ENCODE peak calls at places on chromosome 1, in five cellular contexts. B is H1, X is K562, H is GM12878, J is HepG2. S is an unnamed sample.

GRCh38 chr1:226640737-226641136 is 92.2 kb downstream of the STUM start:
- DNase-seq in B (no peak), X (no peak), H (no peak), J (no peak), S (no peak)

GRCh38 chr1:118960026-118960561 is 28.0 kb downstream of the TBX15 start:
- DNase-seq in B (no peak), X (no peak), H (peak), J (no peak), S (no peak)

GRCh38 chr1:235710665-235711064 is 61.1 kb upstream of the GNG4 start:
- DNase-seq in B (no peak), X (no peak), H (no peak), J (no peak), S (no peak)

GRCh38 chr1:52668711-52669110 is 29.4 kb downstream of the COA7 start:
- DNase-seq in B (no peak), X (no peak), H (no peak), J (no peak), S (no peak)

GRCh38 chr1:206986885-206987284 is 16.6 kb upstream of the FCAMR start:
- DNase-seq in B (no peak), X (no peak), H (no peak), J (no peak), S (no peak)

GRCh38 chr1:94063379-94063778 is 57.6 kb downstream of the ABCA4 start:
- DNase-seq in B (no peak), X (no peak), H (no peak), J (peak), S (peak)

GRCh38 chr1:88661951-88662664 is 22.0 kb upstream of the PKN2 start:
- DNase-seq in B (no peak), X (no peak), H (no peak), J (no peak), S (no peak)

GRCh38 chr1:29577512-29577911 is 341.2 kb downstream of the PTPRU start:
- DNase-seq in B (no peak), X (no peak), H (no peak), J (no peak), S (no peak)

GRCh38 chr1:228392111-228392936 is 14.3 kb downstream of the TRIM11 start:
- DNase-seq in B (no peak), X (peak), H (no peak), J (no peak), S (no peak)

GRCh38 chr1:232316864-232317263 is 313.1 kb downstream of the SIPA1L2 start:
- DNase-seq in B (no peak), X (no peak), H (no peak), J (no peak), S (no peak)

GRCh38 chr1:46719689-46720088 is 775 bp upstream of the EFCAB14 start:
- DNase-seq in B (no peak), X (peak), H (no peak), J (no peak), S (no peak)

GRCh38 chr1:167297222-167298214 is 76.8 kb downstream of the POU2F1 start:
- DNase-seq in B (no peak), X (no peak), H (no peak), J (peak), S (no peak)

GRCh38 chr1:60972841-60973364 is 109.5 kb upstream of the NFIA start:
- DNase-seq in B (no peak), X (no peak), H (no peak), J (peak), S (no peak)

GRCh38 chr1:153598309-153599172 is 14.4 kb downstream of the S100A16 start:
- DNase-seq in B (peak), X (no peak), H (peak), J (no peak), S (no peak)

GRCh38 chr1:11596295-11596694 is 57.9 kb downstream of the FBXO2 start:
- DNase-seq in B (no peak), X (no peak), H (no peak), J (no peak), S (no peak)

GRCh38 chr1:12314328-12314903 is 84.6 kb downstream of the VPS13D start:
- DNase-seq in B (no peak), X (no peak), H (no peak), J (peak), S (no peak)

GRCh38 chr1:938088-938683 is 14.5 kb downstream of the SAMD11 start:
- DNase-seq in B (no peak), X (peak), H (no peak), J (peak), S (no peak)

GRCh38 chr1:103514920-103515503 is 10.5 kb upstream of the RNPC3 start:
- DNase-seq in B (no peak), X (peak), H (peak), J (peak), S (peak)

GRCh38 chr1:11151854-11152612 is 37.1 kb upstream of the ANGPTL7 start:
- DNase-seq in B (no peak), X (no peak), H (no peak), J (no peak), S (no peak)

GRCh38 chr1:54362881-54363340 is 43.3 kb downstream of the SSBP3 start:
- DNase-seq in B (no peak), X (peak), H (no peak), J (no peak), S (no peak)

DNA sequence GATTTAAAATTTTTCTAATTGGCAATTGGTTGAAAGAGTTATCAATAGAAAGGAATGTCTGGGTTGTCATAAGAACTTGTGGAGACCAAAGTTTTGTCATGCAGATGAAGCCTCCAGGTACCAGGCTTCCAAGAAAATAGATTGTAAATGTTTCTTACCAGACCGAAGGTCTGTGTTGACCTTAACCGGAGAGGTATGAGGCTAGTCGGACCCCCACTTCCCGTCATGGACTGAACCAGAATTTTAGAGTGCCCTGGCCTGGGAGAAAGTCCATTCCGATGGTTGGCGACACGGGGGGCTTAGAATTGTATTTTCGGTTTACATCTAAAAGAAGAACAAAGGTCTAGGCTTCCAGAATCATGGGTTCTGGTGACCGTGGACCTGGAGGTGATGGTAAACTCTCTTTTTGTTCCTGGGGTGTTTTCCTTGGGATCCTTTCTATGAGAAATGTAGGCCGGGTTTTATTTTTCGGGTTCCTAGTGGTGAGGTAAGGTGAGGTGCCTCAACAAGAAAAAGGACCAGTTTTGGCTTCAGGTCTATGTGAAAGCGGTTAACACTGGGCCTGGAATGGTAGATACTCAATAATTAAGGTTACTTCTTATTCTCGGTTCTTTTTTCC is 405 bp upstream of the UHMK1 start:
- DNase-seq in B (no peak), X (no peak), H (peak), J (no peak), S (no peak)
- TF ChIP-seq JUND in B (no peak), X (no peak), H (no peak), J (no peak), S (no peak)

DNA sequence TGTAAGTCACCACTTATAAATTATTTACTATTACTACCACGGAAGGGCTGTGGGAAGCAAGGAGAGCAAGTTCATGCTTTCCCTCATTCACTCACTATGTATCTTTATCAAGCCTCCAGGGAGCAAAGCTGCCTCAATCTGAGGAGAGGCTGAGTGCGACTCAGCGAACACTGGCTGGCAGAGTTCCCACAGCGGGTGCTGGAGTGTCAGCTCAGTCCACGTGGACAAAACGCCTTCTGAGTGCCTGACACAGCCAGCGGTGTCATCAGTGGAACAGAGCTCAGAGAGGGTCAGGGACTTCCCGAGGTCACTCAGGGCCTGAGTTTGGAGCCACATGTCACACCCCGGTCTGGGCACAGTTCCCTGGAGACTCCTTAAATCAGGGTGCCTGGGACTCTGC is 16.9 kb downstream of the MATN1 start:
- DNase-seq in B (no peak), X (no peak), H (no peak), J (no peak), S (no peak)
- TF ChIP-seq CEBPB in B (no peak), X (no peak), H (no peak), J (no peak), S (no peak)

DNA sequence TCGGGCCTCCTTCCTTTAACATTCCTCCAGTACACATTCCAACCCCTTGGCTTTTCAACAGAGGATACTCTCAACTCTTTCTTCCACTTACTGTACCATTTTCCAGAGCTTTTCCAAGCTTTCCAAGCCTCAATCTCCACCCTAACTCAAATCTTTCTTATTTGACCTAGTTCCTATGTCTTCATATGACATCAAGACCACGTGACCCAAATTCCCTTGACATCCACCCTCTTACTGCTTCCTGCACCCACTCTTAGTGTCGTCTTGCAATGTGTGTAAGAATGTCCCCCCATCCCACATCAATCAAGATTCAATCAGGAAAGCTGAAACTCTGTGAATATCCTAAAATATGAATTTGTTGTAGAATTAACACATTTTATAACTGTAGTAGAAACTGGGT is 155.0 kb downstream of the OMA1 start:
- DNase-seq in B (no peak), X (no peak), H (no peak), J (no peak), S (no peak)
- TF ChIP-seq JUND in B (no peak), X (no peak), H (no peak), J (no peak), S (no peak)

GRCh38 chr1:3485016-3485415 is 30.6 kb downstream of the ARHGEF16 start:
- DNase-seq in B (no peak), X (no peak), H (no peak), J (no peak), S (no peak)

GRCh38 chr1:3483801-3484444 is 29.5 kb downstream of the ARHGEF16 start:
- DNase-seq in B (peak), X (peak), H (no peak), J (peak), S (no peak)

GRCh38 chr1:3482590-3482899 is 28.1 kb downstream of the ARHGEF16 start:
- DNase-seq in B (no peak), X (peak), H (no peak), J (no peak), S (no peak)

GRCh38 chr1:3481836-3482589 is 27.5 kb downstream of the ARHGEF16 start:
- DNase-seq in B (no peak), X (no peak), H (no peak), J (no peak), S (peak)

GRCh38 chr1:3483380-3483779 is 28.9 kb downstream of the ARHGEF16 start:
- DNase-seq in B (no peak), X (no peak), H (no peak), J (no peak), S (no peak)
- TF ChIP-seq CEBPB in B (no peak), X (no peak), H (no peak), J (no peak), S (no peak)

GRCh38 chr1:155978325-155978972 is at the start of gene ARHGEF2:
- DNase-seq in B (peak), X (peak), H (no peak), J (no peak), S (no peak)
- TF ChIP-seq JUND in B (peak), X (no peak), H (no peak), J (no peak), S (no peak)

DNA sequence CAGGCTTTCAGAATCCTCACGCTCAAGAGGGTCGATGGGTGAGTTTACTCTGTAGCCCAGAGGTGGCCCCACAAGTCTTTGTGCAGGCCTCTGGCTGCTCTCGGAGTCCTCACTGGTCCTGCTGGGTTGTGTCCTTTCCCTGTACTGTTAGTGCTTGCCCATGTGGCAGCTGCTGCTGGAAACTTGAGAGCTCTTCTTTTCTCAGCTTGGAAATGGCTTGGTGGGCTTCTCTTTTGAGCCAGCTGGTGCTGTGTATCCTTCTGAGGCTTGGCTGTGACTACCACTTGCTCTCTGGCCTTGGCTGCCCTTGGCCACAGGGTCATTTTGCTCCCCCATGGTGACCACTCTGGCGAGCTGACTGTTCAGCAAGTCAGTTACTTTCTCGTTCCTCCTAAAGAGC is 82.2 kb upstream of the LMO4 start:
- DNase-seq in B (no peak), X (no peak), H (no peak), J (no peak), S (no peak)
- TF ChIP-seq CEBPB in B (no peak), X (no peak), H (no peak), J (no peak), S (no peak)

GRCh38 chr1:214422137-214422671 is 129.2 kb downstream of the PTPN14 start:
- DNase-seq in B (no peak), X (no peak), H (no peak), J (no peak), S (no peak)
- TF ChIP-seq JUND in B (no peak), X (no peak), H (no peak), J (no peak), S (no peak)

GRCh38 chr1:3795453-3796214 is 664 bp downstream of the LRRC47 start:
- DNase-seq in B (no peak), X (peak), H (no peak), J (peak), S (no peak)
- TF ChIP-seq CEBPB in B (no peak), X (no peak), H (no peak), J (no peak), S (no peak)

GRCh38 chr1:43452789-43453441 is 816 bp downstream of the HYI start:
- DNase-seq in B (no peak), X (no peak), H (no peak), J (no peak), S (no peak)
- TF ChIP-seq JUND in B (no peak), X (no peak), H (no peak), J (no peak), S (no peak)